ENCODE peak calls at places on chromosome 4, in five cellular contexts. N, A, B, G and E are unnamed samples.

GRCh38 chr4:60805500-60806313 is 394.4 kb upstream of the ADGRL3 start:
- DNase-seq in G (no peak), N (peak), A (peak), B (no peak), E (no peak)

GRCh38 chr4:30460818-30461217 is 259.4 kb upstream of the PCDH7 start:
- DNase-seq in A (no peak), N (no peak), G (no peak), B (no peak), E (no peak)

GRCh38 chr4:3389879-3390840 is 51.6 kb upstream of the HGFAC start:
- DNase-seq in B (peak), G (no peak), N (no peak), A (no peak), E (no peak)

GRCh38 chr4:109559625-109559982 is 442 bp upstream of the MCUB start:
- DNase-seq in B (peak), N (no peak), G (no peak), A (no peak), E (no peak)

GRCh38 chr4:87745058-87745842 is 54.1 kb upstream of the IBSP start:
- DNase-seq in N (no peak), A (no peak), B (no peak), G (no peak), E (no peak)

GRCh38 chr4:8221985-8222384 is 22.9 kb downstream of the SH3TC1 start:
- DNase-seq in G (no peak), A (no peak), N (no peak), B (no peak), E (no peak)

GRCh38 chr4:25235401-25235800 is 1.6 kb downstream of the PI4K2B start:
- DNase-seq in G (no peak), B (no peak), A (peak), N (no peak), E (no peak)

GRCh38 chr4:121143126-121143525 is 21.0 kb downstream of the TNIP3 start:
- DNase-seq in A (no peak), G (no peak), B (no peak), N (no peak), E (no peak)

GRCh38 chr4:107423677-107424405 is 296.2 kb downstream of the PAPSS1 start:
- DNase-seq in N (no peak), A (no peak), B (no peak), G (no peak), E (no peak)

GRCh38 chr4:103201254-103201653 is 3.1 kb upstream of the CENPE start:
- DNase-seq in G (no peak), A (no peak), N (no peak), B (no peak), E (no peak)

GRCh38 chr4:154485127-154485773 is 6.3 kb downstream of the DCHS2 start:
- DNase-seq in G (no peak), A (no peak), B (no peak), N (no peak), E (no peak)

GRCh38 chr4:181528570-181529184 is 714.5 kb upstream of the TENM3 start:
- DNase-seq in N (peak), B (no peak), G (peak), A (peak), E (peak)

GRCh38 chr4:26503844-26504243 is 13.6 kb upstream of the CCKAR start:
- DNase-seq in G (no peak), N (no peak), A (no peak), B (no peak), E (no peak)

GRCh38 chr4:23374280-23374679 is 515.6 kb downstream of the PPARGC1A start:
- DNase-seq in B (no peak), N (no peak), G (peak), A (no peak), E (no peak)

GRCh38 chr4:113073614-113074013 is 24.2 kb downstream of the ANK2 start:
- DNase-seq in A (no peak), N (no peak), G (no peak), B (no peak), E (no peak)